ENCODE peak calls at places on chromosomes 16 and 17, in nine cellular contexts. One of them, this sample, is unnamed. For H3K4me1, the result is how much of the 10 kb centered on the place peaks cover.

GRCh38 chr17:65360961-65361552 is 200.4 kb downstream of the AXIN2 start:
- DNase-seq in sigmoid colon: no peak
- DNase-seq in uterus: no peak
- DNase-seq in ovary: no peak
- DNase-seq in stomach: no peak
- DNase-seq in body of pancreas: no peak
- DNase-seq in heart left ventricle: no peak
- DNase-seq in A549: no peak
- DNase-seq in right lobe of liver: no peak
- DNase-seq in this sample: no peak

GRCh38 chr17:32350662-32351418 is 883 bp downstream of the ZNF207 start:
- DNase-seq in right lobe of liver: no peak
- DNase-seq in heart left ventricle: no peak
- DNase-seq in sigmoid colon: no peak
- DNase-seq in stomach: peak
- DNase-seq in A549: peak
- DNase-seq in body of pancreas: peak
- DNase-seq in ovary: no peak
- DNase-seq in uterus: no peak
- DNase-seq in this sample: no peak

GRCh38 chr16:84749072-84749471 is 49.3 kb downstream of the USP10 start:
- DNase-seq in right lobe of liver: no peak
- DNase-seq in ovary: no peak
- DNase-seq in heart left ventricle: no peak
- DNase-seq in stomach: no peak
- DNase-seq in uterus: no peak
- DNase-seq in body of pancreas: no peak
- DNase-seq in sigmoid colon: no peak
- DNase-seq in A549: no peak
- DNase-seq in this sample: no peak

GRCh38 chr17:41777579-41778188 is 8.8 kb downstream of the JUP start:
- DNase-seq in heart left ventricle: peak
- DNase-seq in right lobe of liver: peak
- DNase-seq in sigmoid colon: peak
- DNase-seq in uterus: peak
- DNase-seq in body of pancreas: peak
- DNase-seq in stomach: peak
- DNase-seq in ovary: peak
- DNase-seq in A549: peak
- DNase-seq in this sample: no peak

GRCh38 chr17:51083976-51084375 is 36.7 kb downstream of the SPAG9 start:
- DNase-seq in uterus: no peak
- DNase-seq in heart left ventricle: no peak
- DNase-seq in right lobe of liver: no peak
- DNase-seq in ovary: no peak
- DNase-seq in A549: no peak
- DNase-seq in body of pancreas: no peak
- DNase-seq in sigmoid colon: no peak
- DNase-seq in stomach: no peak
- DNase-seq in this sample: no peak

GRCh38 chr17:17141860-17142552 is 64.1 kb downstream of the PLD6 start:
- DNase-seq in uterus: no peak
- DNase-seq in A549: peak
- DNase-seq in right lobe of liver: no peak
- DNase-seq in body of pancreas: no peak
- DNase-seq in ovary: peak
- DNase-seq in stomach: no peak
- DNase-seq in heart left ventricle: no peak
- DNase-seq in sigmoid colon: peak
- DNase-seq in this sample: no peak

GRCh38 chr16:27470567-27471431 is 68.8 kb downstream of the IL21R start:
- DNase-seq in A549: no peak
- DNase-seq in ovary: no peak
- DNase-seq in right lobe of liver: no peak
- DNase-seq in sigmoid colon: no peak
- DNase-seq in stomach: no peak
- DNase-seq in heart left ventricle: no peak
- DNase-seq in uterus: peak
- DNase-seq in body of pancreas: no peak
- DNase-seq in this sample: no peak

GRCh38 chr17:77455111-77455877 is 314.5 kb downstream of the SEC14L1 start:
- DNase-seq in right lobe of liver: no peak
- DNase-seq in ovary: no peak
- DNase-seq in heart left ventricle: peak
- DNase-seq in sigmoid colon: no peak
- DNase-seq in uterus: no peak
- DNase-seq in body of pancreas: no peak
- DNase-seq in stomach: no peak
- DNase-seq in A549: no peak
- DNase-seq in this sample: no peak

GRCh38 chr17:40364121-40364861 is at the start of gene GJD3:
- DNase-seq in ovary: no peak
- DNase-seq in stomach: no peak
- DNase-seq in A549: no peak
- DNase-seq in body of pancreas: no peak
- DNase-seq in sigmoid colon: peak
- DNase-seq in heart left ventricle: peak
- DNase-seq in uterus: no peak
- DNase-seq in right lobe of liver: no peak
- DNase-seq in this sample: no peak

DNA sequence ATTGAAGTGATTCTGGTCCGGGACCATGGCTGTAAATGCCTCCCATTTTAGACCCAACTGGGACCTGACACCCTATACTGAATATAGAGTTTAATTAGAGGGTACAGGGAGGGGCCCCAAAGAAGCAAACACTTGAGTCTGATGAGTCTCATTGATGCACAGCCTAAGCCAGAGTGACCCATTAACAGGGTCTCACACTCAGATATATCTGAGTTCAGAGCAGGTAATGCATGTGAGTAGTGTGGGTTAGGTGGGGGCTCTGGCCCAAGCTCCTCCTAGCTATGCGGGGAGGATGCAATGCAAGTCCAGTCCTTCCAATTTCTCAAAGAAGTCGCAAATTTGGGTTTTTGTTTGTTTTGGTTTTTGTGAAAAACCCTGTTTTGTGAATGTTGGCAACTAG is 17.1 kb upstream of the MARCHF10 start:
- DNase-seq in heart left ventricle: no peak
- DNase-seq in stomach: no peak
- DNase-seq in ovary: no peak
- DNase-seq in right lobe of liver: no peak
- DNase-seq in uterus: no peak
- DNase-seq in A549: no peak
- DNase-seq in sigmoid colon: no peak
- DNase-seq in body of pancreas: no peak
- DNase-seq in this sample: no peak
- TF ChIP-seq POLR2A in heart left ventricle: no peak
- TF ChIP-seq POLR2A in stomach: no peak
- TF ChIP-seq POLR2A in ovary: no peak
- TF ChIP-seq POLR2A in right lobe of liver: no peak
- TF ChIP-seq POLR2A in uterus: no peak
- TF ChIP-seq POLR2A in A549: no peak
- TF ChIP-seq POLR2A in sigmoid colon: no peak
- TF ChIP-seq POLR2A in body of pancreas: no peak
- TF ChIP-seq POLR2A in this sample: no peak

GRCh38 chr17:74757502-74757901 is 9.1 kb downstream of the NHERF1 start:
- DNase-seq in body of pancreas: no peak
- DNase-seq in heart left ventricle: peak
- DNase-seq in sigmoid colon: no peak
- DNase-seq in ovary: no peak
- DNase-seq in stomach: peak
- DNase-seq in uterus: no peak
- DNase-seq in A549: no peak
- DNase-seq in right lobe of liver: no peak
- DNase-seq in this sample: no peak
- H3K4me1 ChIP-seq in body of pancreas: half or more
- H3K4me1 ChIP-seq in heart left ventricle: under half
- H3K4me1 ChIP-seq in sigmoid colon: under half
- H3K4me1 ChIP-seq in ovary: under half
- H3K4me1 ChIP-seq in stomach: half or more
- H3K4me1 ChIP-seq in uterus: under half
- H3K4me1 ChIP-seq in A549: half or more
- H3K4me1 ChIP-seq in right lobe of liver: half or more
- H3K4me1 ChIP-seq in this sample: half or more

GRCh38 chr17:1620486-1620885 is 8.1 kb downstream of the SLC43A2 start:
- DNase-seq in sigmoid colon: no peak
- DNase-seq in right lobe of liver: no peak
- DNase-seq in ovary: no peak
- DNase-seq in stomach: no peak
- DNase-seq in A549: no peak
- DNase-seq in body of pancreas: no peak
- DNase-seq in uterus: no peak
- DNase-seq in heart left ventricle: no peak
- DNase-seq in this sample: no peak

GRCh38 chr17:1623057-1623456 is 5.6 kb downstream of the SLC43A2 start:
- DNase-seq in ovary: no peak
- DNase-seq in right lobe of liver: no peak
- DNase-seq in sigmoid colon: no peak
- DNase-seq in stomach: no peak
- DNase-seq in A549: no peak
- DNase-seq in heart left ventricle: no peak
- DNase-seq in uterus: no peak
- DNase-seq in body of pancreas: no peak
- DNase-seq in this sample: no peak

GRCh38 chr17:1625053-1625452 is 3.6 kb downstream of the SLC43A2 start:
- DNase-seq in sigmoid colon: no peak
- DNase-seq in uterus: no peak
- DNase-seq in right lobe of liver: no peak
- DNase-seq in heart left ventricle: no peak
- DNase-seq in A549: no peak
- DNase-seq in stomach: no peak
- DNase-seq in ovary: no peak
- DNase-seq in body of pancreas: no peak
- DNase-seq in this sample: no peak

GRCh38 chr17:1624650-1625049 is 4.0 kb downstream of the SLC43A2 start:
- DNase-seq in right lobe of liver: no peak
- DNase-seq in body of pancreas: no peak
- DNase-seq in sigmoid colon: no peak
- DNase-seq in ovary: no peak
- DNase-seq in A549: no peak
- DNase-seq in uterus: no peak
- DNase-seq in stomach: no peak
- DNase-seq in heart left ventricle: no peak
- DNase-seq in this sample: no peak

DNA sequence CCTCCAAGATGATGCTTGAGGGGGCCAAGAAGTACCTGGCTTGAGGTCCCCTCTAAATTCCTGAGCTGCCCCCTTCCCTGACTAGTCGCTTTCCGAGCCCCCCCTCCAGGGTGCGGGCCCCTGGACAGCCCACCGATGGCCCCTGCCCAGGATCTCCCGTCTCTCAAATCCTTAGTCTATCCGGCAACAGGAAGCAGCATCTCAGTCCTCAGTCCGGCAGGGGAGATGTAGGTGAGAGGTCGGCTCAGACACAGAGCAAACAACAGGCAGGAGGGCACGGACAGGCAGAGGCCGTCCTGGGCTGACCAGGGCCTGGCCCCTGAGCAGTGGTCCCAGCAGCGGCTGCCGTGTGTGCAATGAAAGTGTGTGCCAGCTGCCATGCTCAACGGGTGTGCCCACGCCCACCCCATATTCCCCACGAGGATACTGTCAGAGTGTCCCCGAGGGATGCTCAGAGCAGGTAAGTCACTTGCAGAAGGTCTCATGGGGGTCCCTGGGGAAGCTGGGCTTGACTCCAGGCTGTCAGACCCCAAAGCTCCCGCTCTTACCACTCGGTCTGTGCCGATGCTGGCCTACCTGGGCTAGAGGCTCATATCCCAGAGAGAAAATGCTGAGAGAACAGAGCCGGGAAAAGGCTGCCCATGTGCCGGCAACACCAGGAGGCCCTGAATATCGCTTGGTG is 7.2 kb downstream of the SLC43A2 start:
- DNase-seq in heart left ventricle: no peak
- DNase-seq in sigmoid colon: no peak
- DNase-seq in right lobe of liver: no peak
- DNase-seq in ovary: no peak
- DNase-seq in uterus: no peak
- DNase-seq in A549: no peak
- DNase-seq in body of pancreas: no peak
- DNase-seq in stomach: no peak
- DNase-seq in this sample: no peak
- H3K27ac ChIP-seq in heart left ventricle: no peak
- H3K27ac ChIP-seq in sigmoid colon: no peak
- H3K27ac ChIP-seq in right lobe of liver: no peak
- H3K27ac ChIP-seq in ovary: no peak
- H3K27ac ChIP-seq in uterus: no peak
- H3K27ac ChIP-seq in A549: no peak
- H3K27ac ChIP-seq in body of pancreas: no peak
- H3K27ac ChIP-seq in stomach: no peak
- H3K27ac ChIP-seq in this sample: no peak

GRCh38 chr16:71915350-71915749 is 20.0 kb downstream of the IST1 start:
- DNase-seq in ovary: no peak
- DNase-seq in sigmoid colon: no peak
- DNase-seq in body of pancreas: no peak
- DNase-seq in stomach: no peak
- DNase-seq in right lobe of liver: no peak
- DNase-seq in uterus: no peak
- DNase-seq in A549: no peak
- DNase-seq in heart left ventricle: no peak
- DNase-seq in this sample: no peak
- TF ChIP-seq POLR2A in ovary: no peak
- TF ChIP-seq POLR2A in sigmoid colon: no peak
- TF ChIP-seq POLR2A in body of pancreas: no peak
- TF ChIP-seq POLR2A in stomach: no peak
- TF ChIP-seq POLR2A in right lobe of liver: no peak
- TF ChIP-seq POLR2A in uterus: no peak
- TF ChIP-seq POLR2A in A549: no peak
- TF ChIP-seq POLR2A in heart left ventricle: no peak
- TF ChIP-seq POLR2A in this sample: no peak

GRCh38 chr16:69829338-69829737 is 67.2 kb downstream of the WWP2 start:
- DNase-seq in sigmoid colon: no peak
- DNase-seq in uterus: no peak
- DNase-seq in body of pancreas: no peak
- DNase-seq in right lobe of liver: no peak
- DNase-seq in heart left ventricle: no peak
- DNase-seq in ovary: no peak
- DNase-seq in stomach: no peak
- DNase-seq in A549: no peak
- DNase-seq in this sample: no peak
- H3K4me1 ChIP-seq in sigmoid colon: under half
- H3K4me1 ChIP-seq in uterus: under half
- H3K4me1 ChIP-seq in body of pancreas: half or more
- H3K4me1 ChIP-seq in right lobe of liver: under half
- H3K4me1 ChIP-seq in heart left ventricle: under half
- H3K4me1 ChIP-seq in ovary: under half
- H3K4me1 ChIP-seq in stomach: under half
- H3K4me1 ChIP-seq in A549: half or more
- H3K4me1 ChIP-seq in this sample: under half

This sample was measured in esophagus squamous epithelium.